ENCODE peak calls at places on chromosomes 5 and 9, in eight cellular contexts. J is IMR-90, S is ovary, B is transverse colon, M is heart left ventricle, U is H1, F is breast epithelium, I is thyroid gland. W is an unnamed sample.

GRCh38 chr5:77266291-77266690 is 55.8 kb downstream of the PDE8B start:
- DNase-seq in S (no peak), F (no peak), U (no peak), B (no peak), M (no peak), J (peak; percentile 56), I (no peak), W (no peak)

GRCh38 chr5:109354761-109355160 is 55.0 kb downstream of the PJA2 start:
- DNase-seq in F (no peak), M (no peak), S (peak; percentile 44), B (no peak), J (no peak), U (no peak), I (no peak), W (no peak)

GRCh38 chr5:115329475-115329874 is 33.0 kb upstream of the CCDC112 start:
- DNase-seq in I (no peak), S (no peak), F (no peak), U (peak; percentile 17), M (no peak), J (no peak), B (peak; percentile 14), W (no peak)

GRCh38 chr5:34930870-34931269 is 1.5 kb downstream of the DNAJC21 start:
- DNase-seq in F (no peak), I (no peak), U (no peak), B (no peak), S (no peak), M (no peak), J (no peak), W (no peak)

GRCh38 chr9:109014267-109015025 is 1.1 kb upstream of the CTNNAL1 start:
- DNase-seq in B (peak; percentile 15), U (no peak), I (peak; percentile 73), S (peak; percentile 56), F (no peak), M (peak; percentile 26), J (peak; percentile 78), W (peak; percentile 28)

GRCh38 chr5:118981783-118982182 is 6.6 kb downstream of the DTWD2 start:
- DNase-seq in M (no peak), I (no peak), J (no peak), U (no peak), F (no peak), B (no peak), S (no peak), W (no peak)

GRCh38 chr5:172179032-172179989 is 8.7 kb downstream of the STK10 start:
- DNase-seq in J (peak; percentile 40), I (no peak), F (no peak), M (peak; percentile 59), U (no peak), S (no peak), B (peak; percentile 45), W (no peak)

GRCh38 chr9:26955222-26955903 is 849 bp upstream of the IFT74 start:
- DNase-seq in U (no peak), F (no peak), M (no peak), J (no peak), I (no peak), B (peak; percentile 24), S (no peak), W (no peak)

GRCh38 chr9:107290619-107291018 is 7.5 kb downstream of the RAD23B start:
- DNase-seq in M (no peak), J (no peak), I (no peak), B (no peak), F (no peak), S (no peak), U (no peak), W (no peak)
- H3K4me3 ChIP-seq in M (no peak overlapping the region), J (no peak overlapping the region), I (no peak overlapping the region), B (no peak overlapping the region), F (no peak overlapping the region), S (no peak overlapping the region), U (peak overlapping the region; percentile 22), W (no peak overlapping the region)

GRCh38 chr9:69122086-69122390 is 52.0 kb upstream of the TJP2 start:
- DNase-seq in B (peak; percentile 68), I (peak; percentile 95), J (peak; percentile 61), F (peak; percentile 62), U (no peak), M (peak; percentile 70), S (peak; percentile 69), W (peak; percentile 82)

GRCh38 chr9:69122391-69123141 is 51.5 kb upstream of the TJP2 start:
- DNase-seq in F (no peak), M (no peak), I (peak; percentile 88), U (no peak), S (no peak), J (peak; percentile 84), B (peak; percentile 66), W (no peak)

GRCh38 chr9:69120380-69121154 is 53.5 kb upstream of the TJP2 start:
- DNase-seq in M (peak; percentile 38), B (peak; percentile 95), U (peak; percentile 81), I (peak; percentile 97), S (peak; percentile 39), J (no peak), F (peak; percentile 90), W (peak; percentile 73)

GRCh38 chr9:69118656-69119055 is 55.4 kb upstream of the TJP2 start:
- DNase-seq in U (no peak), J (no peak), M (no peak), F (no peak), B (no peak), I (no peak), S (no peak), W (no peak)

DNA sequence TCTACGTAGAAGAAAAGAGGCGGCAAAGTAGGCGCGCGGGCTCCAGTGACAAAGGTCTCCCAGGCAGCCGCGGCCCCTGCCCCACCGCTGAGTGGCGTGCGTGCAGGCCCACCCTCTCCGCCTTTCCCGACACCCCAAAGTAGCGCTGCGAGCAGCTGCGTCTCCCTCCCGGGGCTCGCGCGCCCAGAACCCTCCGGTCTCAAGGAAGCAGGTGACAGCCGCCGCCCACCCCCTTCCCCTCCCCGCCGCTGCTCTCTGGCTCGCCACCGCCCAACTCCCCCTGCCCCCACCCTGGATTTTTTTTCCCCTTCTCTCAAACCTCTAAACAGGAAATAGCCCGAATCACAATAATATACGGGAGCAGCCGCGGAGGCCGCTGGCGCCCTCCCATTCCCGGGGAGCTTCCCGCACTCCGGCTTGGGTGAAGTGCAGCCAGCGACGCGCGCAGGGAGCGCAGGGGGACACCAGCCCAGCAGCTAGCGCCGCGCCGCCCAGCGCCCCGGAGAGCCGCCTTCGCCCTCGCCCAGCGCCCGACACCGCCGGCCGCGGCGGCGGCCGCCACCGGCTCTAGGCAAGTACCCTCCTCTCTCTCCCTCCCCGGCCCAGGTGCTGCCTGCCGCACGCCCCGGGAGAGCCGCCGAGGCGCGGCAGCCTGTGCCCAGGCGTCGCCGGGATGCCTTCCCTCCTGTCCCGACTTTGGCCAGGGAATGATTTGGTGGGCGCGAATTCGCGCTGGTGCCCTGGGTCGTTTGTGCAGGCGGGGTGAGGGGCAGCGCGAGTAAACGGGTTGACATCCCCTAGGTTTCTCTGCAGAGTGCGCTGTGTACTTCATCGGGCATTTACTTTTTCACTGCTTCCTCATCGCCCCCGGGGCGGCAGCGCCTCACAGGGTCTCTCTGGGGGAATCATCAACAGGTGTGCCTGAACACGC is 52.7 kb upstream of the TJP2 start:
- DNase-seq in B (peak; percentile 73), J (peak; percentile 31), U (no peak), M (peak; percentile 71), F (peak; percentile 22), S (peak; percentile 56), I (peak; percentile 82), W (peak; percentile 71)
- H3K27ac ChIP-seq in B (peak overlapping the region; percentile 94), J (peak overlapping the region; percentile 24), U (peak overlapping the region; percentile 96), M (peak overlapping the region; percentile 70), F (peak overlapping the region; percentile 93), S (peak overlapping the region; percentile 64), I (peak overlapping the region; percentile 100), W (peak overlapping the region; percentile 91)

GRCh38 chr5:134524826-134525686 is at the start of gene JADE2:
- DNase-seq in B (peak; percentile 80), S (peak; percentile 81), M (peak; percentile 72), U (no peak), J (peak; percentile 68), I (peak; percentile 84), F (peak; percentile 84), W (peak; percentile 73)

GRCh38 chr5:134526483-134527155 is 1.1 kb downstream of the JADE2 start:
- DNase-seq in M (peak; percentile 79), I (peak; percentile 79), J (no peak), F (peak; percentile 74), U (no peak), B (peak; percentile 87), S (peak; percentile 80), W (peak; percentile 87)

GRCh38 chr5:134527156-134527960 is 1.9 kb downstream of the JADE2 start:
- DNase-seq in I (peak; percentile 85), B (peak; percentile 81), M (peak; percentile 89), S (peak; percentile 85), J (peak; percentile 90), U (peak; percentile 91), F (peak; percentile 84), W (peak; percentile 88)

GRCh38 chr5:134524219-134524825 is 1.1 kb upstream of the JADE2 start:
- DNase-seq in U (peak; percentile 84), S (peak; percentile 87), B (peak; percentile 90), M (peak; percentile 89), J (peak; percentile 63), I (peak; percentile 92), F (peak; percentile 84), W (peak; percentile 84)

DNA sequence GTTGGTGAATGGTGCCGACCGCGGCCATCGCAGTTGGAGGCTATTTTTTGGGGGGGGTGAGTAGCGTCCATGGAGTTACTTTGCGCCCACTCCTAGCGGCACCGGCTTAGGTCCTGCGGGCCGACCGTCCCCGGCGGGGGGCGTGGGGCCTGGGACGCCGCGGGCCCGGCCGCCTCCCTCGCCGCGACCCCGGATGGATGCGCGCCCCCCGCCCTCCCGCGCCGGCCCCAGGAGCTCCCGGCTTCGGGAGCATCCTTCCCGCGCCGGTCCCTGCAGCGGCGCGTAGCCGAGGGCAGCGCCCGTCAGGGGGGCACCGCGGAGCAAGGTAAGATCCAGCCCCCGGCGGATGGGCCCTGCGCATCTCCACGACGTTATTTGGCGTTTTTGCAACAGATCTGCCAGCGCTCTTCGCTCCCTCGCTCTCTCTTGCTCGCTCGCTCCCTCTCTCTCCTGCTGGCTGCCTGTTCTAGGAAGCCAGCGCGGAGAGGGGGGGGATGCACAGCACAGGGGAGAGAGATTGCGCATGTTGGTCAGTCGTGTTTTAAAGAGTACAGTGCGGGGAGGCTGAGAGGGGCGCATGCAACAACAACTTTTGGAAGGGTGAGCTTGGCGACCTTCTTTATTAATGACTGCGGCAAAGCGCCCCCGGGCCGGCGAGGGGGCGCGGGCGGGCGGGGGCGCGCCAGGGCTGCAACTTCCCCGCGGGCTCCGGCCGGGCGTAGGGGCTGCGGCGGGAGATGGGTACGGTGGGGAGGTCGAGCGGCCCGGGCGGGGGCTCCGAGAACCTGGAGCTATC is 415 bp downstream of the JADE2 start:
- DNase-seq in F (peak; percentile 78), J (peak; percentile 83), M (peak; percentile 79), U (no peak), I (peak; percentile 85), S (peak; percentile 87), B (peak; percentile 76), W (peak; percentile 83)
- TF ChIP-seq POLR2A in F (peak; percentile 42), J (peak; percentile 68), M (peak; percentile 53), U (no peak), I (peak; percentile 21), S (peak; percentile 67), B (peak; percentile 48), W (peak; percentile 52)

GRCh38 chr9:132019702-132020101 is 60.0 kb downstream of the MED27 start:
- DNase-seq in B (no peak), S (no peak), J (no peak), F (no peak), U (no peak), I (peak; percentile 48), M (no peak), W (no peak)

GRCh38 chr9:132020272-132020671 is 59.4 kb downstream of the MED27 start:
- DNase-seq in B (no peak), M (no peak), S (no peak), J (no peak), F (no peak), U (no peak), I (no peak), W (no peak)

GRCh38 chr9:132015866-132016265 is 63.8 kb downstream of the MED27 start:
- DNase-seq in U (no peak), J (no peak), F (no peak), S (no peak), B (no peak), M (no peak), I (no peak), W (no peak)

GRCh38 chr9:132020845-132021510 is 58.7 kb downstream of the MED27 start:
- DNase-seq in J (peak; percentile 33), S (no peak), F (no peak), I (no peak), U (no peak), B (no peak), M (no peak), W (no peak)

DNA sequence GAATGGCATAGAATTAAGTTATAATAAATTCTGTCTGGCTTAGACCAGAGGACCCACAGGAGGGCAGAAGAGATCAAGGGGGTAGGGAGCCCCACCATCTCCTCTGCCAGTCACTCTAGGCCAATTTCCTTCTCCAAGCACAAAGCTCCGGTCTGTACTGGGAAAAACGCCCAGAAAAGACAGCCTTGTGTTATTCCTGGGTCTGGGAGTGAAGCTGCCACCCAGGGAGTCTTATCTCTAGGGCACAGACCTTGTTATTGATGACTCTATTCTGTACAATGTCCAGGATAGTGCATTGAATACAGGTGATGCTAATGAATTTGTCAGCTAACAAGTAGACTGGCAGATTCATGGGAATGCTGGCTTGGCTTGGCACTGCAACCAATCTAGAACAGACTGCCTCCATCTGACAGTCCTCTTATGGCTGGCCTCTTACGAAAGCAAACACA is 60.7 kb downstream of the MED27 start:
- DNase-seq in U (no peak), S (no peak), J (peak; percentile 24), B (no peak), M (no peak), I (no peak), F (no peak), W (no peak)
- H3K4me3 ChIP-seq in U (no peak overlapping the region), S (no peak overlapping the region), J (no peak overlapping the region), B (no peak overlapping the region), M (no peak overlapping the region), I (no peak overlapping the region), F (no peak overlapping the region), W (no peak overlapping the region)

W was measured in right lobe of liver.